ENCODE peak calls at places on chromosomes 1 and 21, in seven cellular contexts. L is A549, S is spleen, U is tibial nerve, I is GM12891, H is heart left ventricle, X is stomach. W is an unnamed sample.

GRCh38 chr1:50352428-50352827 is 70.8 kb downstream of the DMRTA2 start:
- DNase-seq in L (no peak), X (no peak), U (no peak), S (no peak), I (no peak), H (no peak), W (no peak)

GRCh38 chr1:38915352-38915948 is 26.2 kb downstream of the RHBDL2 start:
- DNase-seq in L (no peak), U (no peak), X (no peak), H (no peak), S (no peak), I (no peak), W (no peak)

GRCh38 chr21:39504230-39504629 is 52.5 kb downstream of the SH3BGR start:
- DNase-seq in X (no peak), S (no peak), H (no peak), L (no peak), I (no peak), U (no peak), W (no peak)

GRCh38 chr1:69121708-69122107 is 446.0 kb upstream of the LRRC7 start:
- DNase-seq in U (no peak), S (no peak), I (no peak), L (no peak), H (no peak), X (no peak), W (no peak)

GRCh38 chr1:201346337-201346939 is 31.0 kb downstream of the TNNT2 start:
- DNase-seq in H (peak), U (no peak), L (peak), S (peak), I (no peak), X (peak), W (no peak)

GRCh38 chr1:94622757-94623156 is 81.2 kb upstream of the F3 start:
- DNase-seq in I (no peak), H (no peak), S (no peak), X (no peak), L (peak), U (no peak), W (no peak)

GRCh38 chr1:161915051-161915503 is 108.6 kb downstream of the OLFML2B start:
- DNase-seq in H (no peak), L (no peak), S (no peak), X (no peak), U (no peak), I (no peak), W (no peak)

GRCh38 chr1:108828074-108828961 is 28.6 kb downstream of the AKNAD1 start:
- DNase-seq in H (peak), I (peak), X (peak), L (peak), U (peak), S (peak), W (peak)

GRCh38 chr1:67735220-67735619 is 50.2 kb downstream of the GADD45A start:
- DNase-seq in U (no peak), I (no peak), S (no peak), H (no peak), L (no peak), X (no peak), W (no peak)

GRCh38 chr1:11653101-11653601 is 1.1 kb downstream of the FBXO2 start:
- DNase-seq in I (no peak), X (peak), H (no peak), U (no peak), L (no peak), S (peak), W (peak)
- TF ChIP-seq POLR2A in I (no peak), X (no peak), H (no peak), U (no peak), L (no peak), S (no peak), W (no peak)

DNA sequence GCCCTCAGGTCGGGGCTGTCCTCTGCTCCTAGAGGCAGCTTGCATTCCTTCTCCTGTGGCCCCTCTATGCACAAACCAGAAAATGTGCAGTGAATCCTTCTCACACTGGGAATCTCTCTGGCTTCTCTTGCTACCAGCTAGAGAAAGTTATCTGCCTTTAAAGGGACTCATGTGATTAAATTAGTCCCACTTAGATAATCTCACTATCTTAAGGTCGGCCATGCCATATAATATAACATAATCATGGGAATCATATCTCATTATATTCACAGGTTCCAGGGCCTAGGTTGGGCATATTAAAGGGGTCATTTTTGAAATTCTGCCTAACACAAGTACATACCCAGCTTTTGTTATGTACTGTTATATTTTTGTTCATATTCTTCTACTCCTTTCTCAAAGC is 31.4 kb downstream of the PTGFR start:
- DNase-seq in H (no peak), L (no peak), S (no peak), U (no peak), X (no peak), I (no peak), W (no peak)
- TF ChIP-seq POLR2A in H (no peak), L (no peak), S (no peak), U (no peak), X (no peak), I (no peak), W (no peak)

GRCh38 chr1:11833900-11834299 is 13.7 kb downstream of the NPPA start:
- DNase-seq in U (no peak), S (no peak), L (no peak), I (no peak), X (no peak), H (no peak), W (no peak)
- TF ChIP-seq POLR2A in U (no peak), S (no peak), L (no peak), I (no peak), X (no peak), H (no peak), W (no peak)

GRCh38 chr1:184034761-184035379 is 2.7 kb downstream of the COLGALT2 start:
- DNase-seq in S (no peak), I (no peak), U (no peak), H (no peak), L (no peak), X (no peak), W (no peak)

GRCh38 chr1:184039126-184039525 is 1.6 kb upstream of the COLGALT2 start:
- DNase-seq in U (no peak), I (no peak), S (no peak), X (no peak), L (no peak), H (no peak), W (no peak)

GRCh38 chr1:184035719-184036516 is 1.6 kb downstream of the COLGALT2 start:
- DNase-seq in I (no peak), U (no peak), X (no peak), H (peak), L (no peak), S (peak), W (no peak)

GRCh38 chr1:184037849-184038591 is 492 bp upstream of the COLGALT2 start:
- DNase-seq in X (no peak), U (no peak), L (no peak), I (no peak), H (no peak), S (no peak), W (no peak)

DNA sequence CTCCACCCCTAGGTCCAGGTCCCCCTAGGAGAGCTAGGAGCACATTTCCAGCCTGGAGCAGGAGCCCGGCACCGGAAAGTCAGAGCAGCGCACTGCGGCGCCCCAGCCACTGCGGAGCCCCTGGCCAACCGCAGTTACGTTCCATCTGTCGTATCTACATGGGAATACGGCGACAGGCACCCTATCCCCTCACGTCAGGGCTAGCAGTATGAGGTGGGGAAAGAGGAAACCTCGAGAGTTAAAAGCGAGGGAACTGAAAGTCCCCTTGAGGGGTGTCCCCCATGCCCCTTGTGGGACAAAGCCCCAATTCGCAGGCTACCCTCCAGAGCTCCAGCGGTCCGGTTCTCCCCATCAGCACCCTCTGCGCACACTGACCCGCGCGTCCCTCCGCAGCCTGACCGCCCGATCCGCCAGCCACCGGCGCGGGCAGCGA is 995 bp downstream of the COLGALT2 start:
- DNase-seq in S (no peak), U (peak), H (peak), I (no peak), L (peak), X (no peak), W (no peak)
- TF ChIP-seq POLR2A in S (no peak), U (peak), H (peak), I (no peak), L (no peak), X (no peak), W (no peak)

DNA sequence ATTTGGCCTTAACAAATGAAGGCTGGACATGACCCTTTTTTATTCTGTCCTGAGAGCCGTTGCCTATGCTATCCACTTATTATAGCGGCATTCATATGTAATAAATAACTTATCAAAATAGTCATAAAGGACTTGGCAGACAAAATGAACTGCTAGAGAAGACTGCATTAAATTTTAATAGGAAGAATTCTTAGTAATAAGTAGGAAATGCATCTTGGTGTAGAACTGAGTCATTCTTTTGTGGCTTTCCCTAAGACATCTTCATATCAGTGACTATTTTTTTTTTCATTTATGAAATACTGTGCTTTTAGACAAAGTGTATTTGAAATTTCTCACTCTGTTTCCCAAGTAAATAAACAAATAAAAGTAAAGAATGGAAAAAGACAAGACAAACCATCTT is 45.6 kb downstream of the PBX1 start:
- DNase-seq in X (no peak), H (no peak), I (no peak), U (no peak), L (no peak), S (no peak), W (no peak)
- TF ChIP-seq POLR2A in X (no peak), H (no peak), I (no peak), U (no peak), L (no peak), S (no peak), W (no peak)

DNA sequence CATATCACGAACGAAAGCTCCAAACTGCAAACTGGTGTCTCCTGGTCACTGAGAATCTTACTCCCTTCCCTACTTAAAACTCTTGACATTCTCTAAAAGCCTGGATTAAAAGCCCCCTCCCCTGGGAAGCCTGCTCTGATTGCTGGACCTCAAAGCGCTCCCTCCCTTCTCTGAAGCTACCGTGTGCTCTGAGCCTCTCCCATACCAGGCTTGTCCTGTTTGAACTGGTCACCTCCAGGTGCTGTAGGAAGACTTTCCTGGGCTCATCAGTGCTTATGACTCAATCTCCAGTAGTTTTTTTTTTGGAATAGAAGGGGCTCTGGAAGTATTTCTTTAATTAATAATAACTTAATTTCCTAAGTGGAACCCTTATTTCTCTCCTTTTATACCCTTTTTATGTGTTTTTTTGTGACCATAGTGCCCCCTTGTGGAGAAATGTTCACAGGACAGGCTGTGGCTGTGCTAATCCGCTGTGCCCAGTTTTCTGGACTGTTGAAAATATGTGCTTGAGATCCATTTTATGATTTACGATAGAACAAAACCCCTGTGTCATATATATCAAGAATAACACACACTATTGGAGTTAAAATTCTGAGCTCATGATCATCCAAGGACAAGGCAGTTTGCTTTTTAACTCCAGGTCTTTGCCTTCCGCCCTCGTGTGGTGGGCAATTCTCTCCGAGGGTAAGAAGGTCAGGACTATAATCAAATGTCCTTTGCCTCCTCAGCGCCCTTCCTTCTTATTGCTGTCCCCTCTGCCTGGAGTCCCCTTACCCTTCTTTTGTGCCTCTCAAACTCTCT is 16.9 kb downstream of the MTARC1 start:
- DNase-seq in S (no peak), I (no peak), H (no peak), L (peak), X (no peak), U (no peak), W (no peak)
- TF ChIP-seq POLR2A in S (no peak), I (no peak), H (no peak), L (no peak), X (no peak), U (no peak), W (no peak)

DNA sequence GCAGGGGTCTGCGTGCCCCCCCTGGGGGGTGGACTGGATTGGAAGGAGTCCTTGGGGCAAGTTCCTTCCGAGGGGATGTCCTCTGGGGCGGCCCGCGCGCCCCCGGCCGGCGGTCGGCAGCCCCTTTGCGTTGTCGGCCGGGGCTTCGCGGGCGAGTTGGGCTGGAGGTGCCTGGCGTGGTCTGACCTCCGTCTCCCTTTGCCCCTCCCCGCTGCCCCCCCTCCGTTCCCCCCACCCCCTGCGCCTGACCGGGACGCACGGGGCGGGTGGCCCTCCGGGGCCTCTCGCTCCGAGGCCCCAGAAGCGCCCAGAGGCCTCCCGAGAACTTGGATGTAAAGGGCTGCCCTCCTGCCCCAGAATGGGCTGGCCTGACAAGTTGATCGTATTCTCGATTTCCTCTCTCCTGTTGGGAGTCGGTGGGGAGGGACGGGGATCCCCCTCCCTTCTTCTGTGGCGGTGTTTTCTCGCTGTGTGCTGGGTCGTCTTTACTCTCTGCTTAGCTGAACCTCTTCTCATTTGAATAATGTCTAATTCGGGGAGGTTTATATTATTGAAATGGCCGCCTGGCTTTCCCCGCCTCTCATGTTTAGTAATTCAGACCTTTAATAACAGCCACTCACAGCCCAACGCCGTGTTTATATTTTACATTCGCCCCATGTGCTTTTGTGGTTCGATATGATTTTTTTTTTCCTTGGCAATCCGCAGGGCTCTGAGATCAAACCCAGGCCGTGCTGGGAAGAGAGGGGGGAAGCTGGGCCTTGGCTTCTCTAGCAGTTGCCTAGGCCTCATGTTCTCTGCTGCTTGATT is 1.3 kb downstream of the POU2F1 start:
- DNase-seq in L (peak), I (peak), X (peak), S (peak), H (peak), U (peak), W (peak)
- TF ChIP-seq POLR2A in L (no peak), I (peak), X (peak), S (peak), H (peak), U (peak), W (peak)